ENCODE peak calls at places on chromosomes 4 and X, in ten cellular contexts. One of them, this sample, is unnamed.
A peak's percentile ranks its signal among the peaks of the same experiment; 100 is the strongest.

GRCh38 chrX:150616863-150617198 is 48.4 kb downstream of the MTM1 start:
- DNase-seq in HFF-Myc: no peak
- DNase-seq in mesothelial cell of epicardium: no peak
- DNase-seq in HCT116: no peak
- DNase-seq in osteocyte: no peak
- DNase-seq in cardiac fibroblast: peak; percentile 1
- DNase-seq in A549: no peak
- DNase-seq in WTC11: no peak
- DNase-seq in fibroblast of the aortic adventitia: peak; percentile 4
- DNase-seq in mucosa of descending colon: no peak
- DNase-seq in this sample: no peak

GRCh38 chr4:142656178-142656577 is 189.9 kb downstream of the INPP4B start:
- DNase-seq in HFF-Myc: peak; percentile 9
- DNase-seq in mesothelial cell of epicardium: no peak
- DNase-seq in HCT116: peak; percentile 13
- DNase-seq in osteocyte: no peak
- DNase-seq in cardiac fibroblast: peak; percentile 39
- DNase-seq in A549: no peak
- DNase-seq in WTC11: peak; percentile 15
- DNase-seq in fibroblast of the aortic adventitia: peak; percentile 23
- DNase-seq in mucosa of descending colon: peak; percentile 19
- DNase-seq in this sample: peak; percentile 56

GRCh38 chr4:152458801-152459302 is 77.0 kb downstream of the FBXW7 start:
- DNase-seq in HFF-Myc: no peak
- DNase-seq in mesothelial cell of epicardium: no peak
- DNase-seq in HCT116: no peak
- DNase-seq in osteocyte: no peak
- DNase-seq in cardiac fibroblast: no peak
- DNase-seq in A549: no peak
- DNase-seq in WTC11: no peak
- DNase-seq in fibroblast of the aortic adventitia: peak; percentile 8
- DNase-seq in mucosa of descending colon: no peak
- DNase-seq in this sample: no peak

GRCh38 chr4:186755550-186756519 is 32.2 kb upstream of the FAT1 start:
- DNase-seq in HFF-Myc: no peak
- DNase-seq in mesothelial cell of epicardium: no peak
- DNase-seq in HCT116: no peak
- DNase-seq in osteocyte: no peak
- DNase-seq in cardiac fibroblast: no peak
- DNase-seq in A549: no peak
- DNase-seq in WTC11: no peak
- DNase-seq in fibroblast of the aortic adventitia: no peak
- DNase-seq in mucosa of descending colon: peak; percentile 38
- DNase-seq in this sample: no peak

GRCh38 chr4:103626296-103626695 is 93.5 kb downstream of the TACR3 start:
- DNase-seq in HFF-Myc: no peak
- DNase-seq in mesothelial cell of epicardium: no peak
- DNase-seq in HCT116: no peak
- DNase-seq in osteocyte: no peak
- DNase-seq in cardiac fibroblast: no peak
- DNase-seq in A549: no peak
- DNase-seq in WTC11: no peak
- DNase-seq in fibroblast of the aortic adventitia: no peak
- DNase-seq in mucosa of descending colon: no peak
- DNase-seq in this sample: no peak

GRCh38 chr4:159069922-159070321 is 33.0 kb upstream of the RAPGEF2 start:
- DNase-seq in HFF-Myc: peak; percentile 67
- DNase-seq in mesothelial cell of epicardium: no peak
- DNase-seq in HCT116: no peak
- DNase-seq in osteocyte: no peak
- DNase-seq in cardiac fibroblast: peak; percentile 82
- DNase-seq in A549: no peak
- DNase-seq in WTC11: no peak
- DNase-seq in fibroblast of the aortic adventitia: peak; percentile 71
- DNase-seq in mucosa of descending colon: no peak
- DNase-seq in this sample: no peak

GRCh38 chrX:17453791-17454190 is 78.8 kb downstream of the NHS start:
- DNase-seq in HFF-Myc: no peak
- DNase-seq in mesothelial cell of epicardium: no peak
- DNase-seq in HCT116: no peak
- DNase-seq in osteocyte: no peak
- DNase-seq in cardiac fibroblast: no peak
- DNase-seq in A549: no peak
- DNase-seq in WTC11: no peak
- DNase-seq in fibroblast of the aortic adventitia: no peak
- DNase-seq in mucosa of descending colon: no peak
- DNase-seq in this sample: no peak

GRCh38 chrX:140440891-140441290 is 64.0 kb downstream of the SOX3 start:
- DNase-seq in HFF-Myc: no peak
- DNase-seq in mesothelial cell of epicardium: no peak
- DNase-seq in HCT116: no peak
- DNase-seq in osteocyte: no peak
- DNase-seq in cardiac fibroblast: no peak
- DNase-seq in A549: no peak
- DNase-seq in WTC11: peak; percentile 18
- DNase-seq in fibroblast of the aortic adventitia: no peak
- DNase-seq in mucosa of descending colon: peak; percentile 1
- DNase-seq in this sample: peak; percentile 21

GRCh38 chrX:7147431-7147977 is at the start of gene STS:
- DNase-seq in HFF-Myc: no peak
- DNase-seq in mesothelial cell of epicardium: peak; percentile 69
- DNase-seq in HCT116: no peak
- DNase-seq in osteocyte: peak; percentile 87
- DNase-seq in cardiac fibroblast: peak; percentile 12
- DNase-seq in A549: no peak
- DNase-seq in WTC11: peak; percentile 19
- DNase-seq in fibroblast of the aortic adventitia: peak; percentile 35
- DNase-seq in mucosa of descending colon: peak; percentile 34
- DNase-seq in this sample: peak; percentile 54

GRCh38 chrX:7149421-7149820 is 1.5 kb upstream of the PUDP start:
- DNase-seq in HFF-Myc: no peak
- DNase-seq in mesothelial cell of epicardium: no peak
- DNase-seq in HCT116: no peak
- DNase-seq in osteocyte: no peak
- DNase-seq in cardiac fibroblast: no peak
- DNase-seq in A549: no peak
- DNase-seq in WTC11: no peak
- DNase-seq in fibroblast of the aortic adventitia: no peak
- DNase-seq in mucosa of descending colon: no peak
- DNase-seq in this sample: no peak

GRCh38 chrX:7146026-7146702 is 1.3 kb upstream of the STS start:
- DNase-seq in HFF-Myc: no peak
- DNase-seq in mesothelial cell of epicardium: no peak
- DNase-seq in HCT116: no peak
- DNase-seq in osteocyte: no peak
- DNase-seq in cardiac fibroblast: no peak
- DNase-seq in A549: no peak
- DNase-seq in WTC11: no peak
- DNase-seq in fibroblast of the aortic adventitia: no peak
- DNase-seq in mucosa of descending colon: no peak
- DNase-seq in this sample: no peak

GRCh38 chrX:7146703-7147430 is 645 bp upstream of the STS start:
- DNase-seq in HFF-Myc: no peak
- DNase-seq in mesothelial cell of epicardium: peak; percentile 42
- DNase-seq in HCT116: no peak
- DNase-seq in osteocyte: no peak
- DNase-seq in cardiac fibroblast: peak; percentile 14
- DNase-seq in A549: no peak
- DNase-seq in WTC11: no peak
- DNase-seq in fibroblast of the aortic adventitia: peak; percentile 44
- DNase-seq in mucosa of descending colon: peak; percentile 36
- DNase-seq in this sample: no peak

DNA sequence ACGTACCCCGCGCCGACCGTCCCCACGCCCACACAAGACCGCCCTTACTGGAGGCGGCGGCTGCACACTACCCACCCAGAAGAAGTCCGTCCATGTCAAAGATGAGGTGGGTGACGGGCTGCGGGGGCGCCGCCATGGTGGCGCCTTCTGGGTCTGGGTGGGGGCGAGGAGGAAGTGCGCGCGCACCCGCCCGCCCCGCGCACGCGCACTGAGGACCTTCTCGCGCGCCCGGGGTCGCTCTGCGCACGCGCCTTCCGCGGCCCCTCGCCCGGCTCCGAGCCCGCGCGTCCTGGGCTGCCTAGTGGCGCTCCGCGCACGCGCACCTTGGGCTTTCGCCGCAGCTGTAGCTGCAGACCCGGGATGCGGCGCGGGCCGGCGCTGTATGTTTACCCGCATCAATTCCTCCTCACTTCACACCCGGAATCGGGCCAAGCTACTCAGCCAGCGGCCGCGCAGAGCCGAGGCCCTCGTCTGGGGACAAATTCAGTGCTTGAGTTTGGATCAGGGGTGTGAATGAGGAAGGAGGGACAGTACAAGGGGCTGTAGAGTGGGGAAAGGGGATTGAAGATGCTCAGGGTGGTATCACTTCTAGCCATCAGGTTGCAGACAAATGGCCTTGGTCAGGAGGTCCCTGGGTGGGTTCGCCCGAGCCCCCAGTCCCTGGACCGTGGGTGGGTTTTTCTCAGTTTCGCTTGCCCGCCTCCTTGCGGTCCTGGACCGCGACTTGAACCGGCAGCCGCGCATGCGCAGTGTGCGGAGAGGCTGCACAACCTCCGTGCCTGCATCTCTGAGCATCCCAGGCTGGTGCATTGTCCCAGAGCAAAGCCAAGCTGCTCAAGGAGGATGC is at the start of gene PUDP:
- DNase-seq in HFF-Myc: no peak
- DNase-seq in mesothelial cell of epicardium: peak; percentile 97
- DNase-seq in HCT116: peak; percentile 37
- DNase-seq in osteocyte: peak; percentile 99
- DNase-seq in cardiac fibroblast: peak; percentile 73
- DNase-seq in A549: peak; percentile 73
- DNase-seq in WTC11: peak; percentile 79
- DNase-seq in fibroblast of the aortic adventitia: peak; percentile 86
- DNase-seq in mucosa of descending colon: peak; percentile 83
- DNase-seq in this sample: peak; percentile 86
- TF ChIP-seq CTCF in HFF-Myc: no peak
- TF ChIP-seq CTCF in mesothelial cell of epicardium: peak; percentile 23
- TF ChIP-seq CTCF in HCT116: no peak
- TF ChIP-seq CTCF in osteocyte: peak; percentile 39
- TF ChIP-seq CTCF in cardiac fibroblast: no peak
- TF ChIP-seq CTCF in A549: no peak
- TF ChIP-seq CTCF in WTC11: no peak
- TF ChIP-seq CTCF in fibroblast of the aortic adventitia: peak; percentile 38
- TF ChIP-seq CTCF in mucosa of descending colon: no peak
- TF ChIP-seq CTCF in this sample: no peak

DNA sequence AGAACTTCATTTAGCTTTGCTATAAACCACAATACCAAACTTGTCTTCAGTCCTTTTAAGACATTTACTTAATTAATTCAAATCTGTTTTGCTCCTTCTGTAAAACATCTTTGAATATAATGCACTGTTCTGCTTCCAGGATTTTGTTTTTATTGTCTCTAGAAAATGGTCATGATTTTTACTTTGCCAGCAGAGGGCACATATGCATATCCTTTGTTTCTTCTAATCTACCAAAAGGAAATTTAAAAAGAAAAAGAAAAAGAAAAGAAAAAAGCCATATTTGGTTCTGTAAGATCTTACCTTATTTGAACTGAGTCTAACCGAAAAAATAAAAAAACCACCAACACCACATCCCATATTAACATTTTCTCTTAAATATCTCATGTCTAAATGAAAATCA is 101.9 kb upstream of the CCSER1 start:
- DNase-seq in HFF-Myc: no peak
- DNase-seq in mesothelial cell of epicardium: no peak
- DNase-seq in HCT116: peak; percentile 13
- DNase-seq in osteocyte: no peak
- DNase-seq in cardiac fibroblast: peak; percentile 4
- DNase-seq in A549: no peak
- DNase-seq in WTC11: no peak
- DNase-seq in fibroblast of the aortic adventitia: peak; percentile 1
- DNase-seq in mucosa of descending colon: no peak
- DNase-seq in this sample: no peak
- TF ChIP-seq CTCF in HFF-Myc: no peak
- TF ChIP-seq CTCF in mesothelial cell of epicardium: peak; percentile 45
- TF ChIP-seq CTCF in HCT116: peak; percentile 34
- TF ChIP-seq CTCF in osteocyte: peak; percentile 46
- TF ChIP-seq CTCF in cardiac fibroblast: no peak
- TF ChIP-seq CTCF in A549: peak; percentile 14
- TF ChIP-seq CTCF in WTC11: no peak
- TF ChIP-seq CTCF in fibroblast of the aortic adventitia: no peak
- TF ChIP-seq CTCF in mucosa of descending colon: no peak
- TF ChIP-seq CTCF in this sample: peak; percentile 62

DNA sequence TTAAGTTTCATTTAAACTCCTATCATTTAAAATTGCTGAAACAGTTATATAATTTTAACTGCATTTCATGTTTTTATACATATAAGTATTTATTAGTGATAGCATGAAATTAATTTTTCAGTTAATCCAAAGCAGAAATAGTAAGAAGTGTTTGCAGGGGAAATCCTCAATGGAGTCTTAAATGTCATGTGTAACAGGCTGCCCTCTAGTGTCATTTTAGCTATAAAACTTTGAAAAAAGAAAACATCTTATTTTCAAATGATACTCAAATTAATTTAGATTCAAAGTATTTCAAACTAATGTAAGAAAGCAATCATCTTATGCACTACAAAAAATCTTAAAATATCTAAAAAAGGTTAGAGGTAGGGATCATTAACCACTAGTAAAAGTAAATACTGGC is 27.1 kb downstream of the TAPT1 start:
- DNase-seq in HFF-Myc: no peak
- DNase-seq in mesothelial cell of epicardium: no peak
- DNase-seq in HCT116: no peak
- DNase-seq in osteocyte: no peak
- DNase-seq in cardiac fibroblast: peak; percentile 56
- DNase-seq in A549: no peak
- DNase-seq in WTC11: no peak
- DNase-seq in fibroblast of the aortic adventitia: peak; percentile 58
- DNase-seq in mucosa of descending colon: no peak
- DNase-seq in this sample: no peak
- TF ChIP-seq CTCF in HFF-Myc: no peak
- TF ChIP-seq CTCF in mesothelial cell of epicardium: no peak
- TF ChIP-seq CTCF in HCT116: peak; percentile 46
- TF ChIP-seq CTCF in osteocyte: peak; percentile 61
- TF ChIP-seq CTCF in cardiac fibroblast: peak; percentile 32
- TF ChIP-seq CTCF in A549: peak; percentile 48
- TF ChIP-seq CTCF in WTC11: no peak
- TF ChIP-seq CTCF in fibroblast of the aortic adventitia: peak; percentile 54
- TF ChIP-seq CTCF in mucosa of descending colon: no peak
- TF ChIP-seq CTCF in this sample: no peak

GRCh38 chr4:141132689-141133145 is 552 bp downstream of the RNF150 start:
- DNase-seq in HFF-Myc: no peak
- DNase-seq in mesothelial cell of epicardium: peak; percentile 70
- DNase-seq in HCT116: no peak
- DNase-seq in osteocyte: peak; percentile 88
- DNase-seq in cardiac fibroblast: peak; percentile 25
- DNase-seq in A549: peak; percentile 8
- DNase-seq in WTC11: peak; percentile 36
- DNase-seq in fibroblast of the aortic adventitia: peak; percentile 8
- DNase-seq in mucosa of descending colon: peak; percentile 5
- DNase-seq in this sample: peak; percentile 63

GRCh38 chr4:141134586-141134985 is 1.3 kb upstream of the RNF150 start:
- DNase-seq in HFF-Myc: no peak
- DNase-seq in mesothelial cell of epicardium: no peak
- DNase-seq in HCT116: no peak
- DNase-seq in osteocyte: no peak
- DNase-seq in cardiac fibroblast: no peak
- DNase-seq in A549: no peak
- DNase-seq in WTC11: no peak
- DNase-seq in fibroblast of the aortic adventitia: no peak
- DNase-seq in mucosa of descending colon: no peak
- DNase-seq in this sample: no peak

GRCh38 chr4:141134051-141134450 is 782 bp upstream of the RNF150 start:
- DNase-seq in HFF-Myc: no peak
- DNase-seq in mesothelial cell of epicardium: no peak
- DNase-seq in HCT116: no peak
- DNase-seq in osteocyte: no peak
- DNase-seq in cardiac fibroblast: peak; percentile 24
- DNase-seq in A549: no peak
- DNase-seq in WTC11: no peak
- DNase-seq in fibroblast of the aortic adventitia: no peak
- DNase-seq in mucosa of descending colon: no peak
- DNase-seq in this sample: no peak

GRCh38 chr4:141131738-141132688 is 1.3 kb downstream of the RNF150 start:
- DNase-seq in HFF-Myc: no peak
- DNase-seq in mesothelial cell of epicardium: peak; percentile 57
- DNase-seq in HCT116: no peak
- DNase-seq in osteocyte: no peak
- DNase-seq in cardiac fibroblast: peak; percentile 18
- DNase-seq in A549: no peak
- DNase-seq in WTC11: peak; percentile 22
- DNase-seq in fibroblast of the aortic adventitia: peak; percentile 6
- DNase-seq in mucosa of descending colon: peak; percentile 4
- DNase-seq in this sample: peak; percentile 64

GRCh38 chr4:141133146-141134006 is at the start of gene RNF150:
- DNase-seq in HFF-Myc: peak; percentile 90
- DNase-seq in mesothelial cell of epicardium: peak; percentile 80
- DNase-seq in HCT116: no peak
- DNase-seq in osteocyte: peak; percentile 92
- DNase-seq in cardiac fibroblast: peak; percentile 95
- DNase-seq in A549: peak; percentile 74
- DNase-seq in WTC11: peak; percentile 78
- DNase-seq in fibroblast of the aortic adventitia: peak; percentile 81
- DNase-seq in mucosa of descending colon: peak; percentile 66
- DNase-seq in this sample: peak; percentile 84
- TF ChIP-seq CTCF in HFF-Myc: peak; percentile 79
- TF ChIP-seq CTCF in mesothelial cell of epicardium: peak; percentile 66
- TF ChIP-seq CTCF in HCT116: no peak
- TF ChIP-seq CTCF in osteocyte: peak; percentile 93
- TF ChIP-seq CTCF in cardiac fibroblast: peak; percentile 73
- TF ChIP-seq CTCF in A549: peak; percentile 72
- TF ChIP-seq CTCF in WTC11: peak; percentile 48
- TF ChIP-seq CTCF in fibroblast of the aortic adventitia: peak; percentile 61
- TF ChIP-seq CTCF in mucosa of descending colon: no peak
- TF ChIP-seq CTCF in this sample: peak; percentile 65